ENCODE peak calls at places on chromosomes 11 and 22, in four cellular contexts. A is WTC11, U is PC-3, S is NAMALWA. C is an unnamed sample.

GRCh38 chr11:65454311-65454695 is 31.7 kb downstream of the NEAT1 start:
- DNase-seq in A (no peak), U (peak; percentile 9), S (no peak), C (no peak)

GRCh38 chr11:32255876-32256275 is 165.0 kb downstream of the RCN1 start:
- DNase-seq in A (no peak), U (no peak), S (no peak), C (no peak)

GRCh38 chr11:75273989-75274391 is 33.4 kb downstream of the TPBGL start:
- DNase-seq in A (no peak), U (no peak), S (no peak), C (no peak)

GRCh38 chr11:107576497-107577086 is 11.1 kb upstream of the ALKBH8 start:
- DNase-seq in A (peak; percentile 52), U (peak; percentile 87), S (peak; percentile 74), C (peak; percentile 90)

GRCh38 chr11:127574528-127574927 is 574.0 kb upstream of the KIRREL3 start:
- DNase-seq in A (no peak), U (no peak), S (no peak), C (no peak)

GRCh38 chr11:61069427-61069826 is 32.9 kb upstream of the CD5 start:
- DNase-seq in A (no peak), U (no peak), S (no peak), C (no peak)

GRCh38 chr11:116986521-116987105 is 111.6 kb downstream of the SIK3 start:
- DNase-seq in A (no peak), U (peak; percentile 97), S (peak; percentile 68), C (no peak)

GRCh38 chr22:23831781-23832180 is 7.0 kb downstream of the DERL3 start:
- DNase-seq in A (no peak), U (no peak), S (no peak), C (no peak)

GRCh38 chr11:6602096-6602940 is 1.1 kb downstream of the RRP8 start:
- DNase-seq in A (no peak), U (no peak), S (peak; percentile 36), C (no peak)

GRCh38 chr11:116287866-116288265 is 484.9 kb downstream of the BUD13 start:
- DNase-seq in A (no peak), U (no peak), S (no peak), C (no peak)

GRCh38 chr11:114477946-114478537 is 38.8 kb downstream of the REXO2 start:
- DNase-seq in A (no peak), U (no peak), S (no peak), C (no peak)

GRCh38 chr11:43905788-43906187 is 25.2 kb downstream of the ALKBH3 start:
- DNase-seq in A (no peak), U (no peak), S (no peak), C (no peak)

GRCh38 chr11:13045734-13046133 is 36.6 kb downstream of the RASSF10 start:
- DNase-seq in A (no peak), U (no peak), S (no peak), C (no peak)

GRCh38 chr11:74847895-74848294 is 99.2 kb downstream of the RNF169 start:
- DNase-seq in A (no peak), U (no peak), S (no peak), C (no peak)

GRCh38 chr22:48444320-48445112 is 1383.2 kb downstream of the BRD1 start:
- DNase-seq in A (no peak), U (no peak), S (peak; percentile 67), C (peak; percentile 95)

GRCh38 chr11:94342250-94342649 is 37.9 kb downstream of the IZUMO1R start:
- DNase-seq in A (no peak), U (peak; percentile 25), S (no peak), C (no peak)